ENCODE peak calls at places on chromosomes 4 and X, in ten cellular contexts. X is MM.1S, H is IMR-90, D is SK-N-SH, P is suprapubic skin, Z is breast epithelium, I is A549, Q is heart right ventricle, A is left ventricle myocardium inferior, G is cardiac muscle cell. S is an unnamed sample.

GRCh38 chr4:45663495-45664148 is 460.2 kb downstream of the GABRG1 start:
- DNase-seq in X (no peak), H (no peak), D (no peak), P (no peak), Z (no peak), I (no peak), Q (no peak), A (no peak), G (peak; percentile 5), S (no peak)

GRCh38 chr4:176742211-176742610 is 50.5 kb downstream of the VEGFC start:
- DNase-seq in X (no peak), H (no peak), D (no peak), P (no peak), Z (no peak), I (no peak), Q (no peak), A (no peak), G (no peak), S (no peak)

GRCh38 chr4:165449333-165449732 is 70.5 kb downstream of the CPE start:
- DNase-seq in X (no peak), H (no peak), D (no peak), P (no peak), Z (no peak), I (no peak), Q (no peak), A (no peak), G (no peak), S (no peak)

GRCh38 chrX:65587616-65588526 is 53.3 kb upstream of the LAS1L start:
- DNase-seq in X (no peak), H (peak; percentile 49), D (no peak), P (peak; percentile 82), Z (peak; percentile 72), I (peak; percentile 8), Q (peak; percentile 78), A (peak; percentile 80), G (no peak), S (no peak)

GRCh38 chrX:108224727-108225455 is 133.3 kb downstream of the ATG4A start:
- DNase-seq in X (peak; percentile 24), H (peak; percentile 31), D (peak; percentile 19), P (no peak), Z (no peak), I (peak; percentile 38), Q (no peak), A (no peak), G (peak; percentile 73), S (no peak)

GRCh38 chr4:152920768-152921167 is 15.4 kb upstream of the FHDC1 start:
- DNase-seq in X (no peak), H (peak; percentile 37), D (no peak), P (no peak), Z (no peak), I (peak; percentile 60), Q (no peak), A (no peak), G (no peak), S (no peak)

GRCh38 chrX:145817666-145818521 is at the start of gene SLITRK2:
- DNase-seq in X (no peak), H (no peak), D (no peak), P (no peak), Z (no peak), I (no peak), Q (no peak), A (no peak), G (peak; percentile 16), S (no peak)

GRCh38 chr4:78569291-78569821 is 17.8 kb downstream of the ANXA3 start:
- DNase-seq in X (no peak), H (peak; percentile 82), D (no peak), P (no peak), Z (no peak), I (peak; percentile 83), Q (no peak), A (no peak), G (no peak), S (no peak)

GRCh38 chr4:1002131-1002630 is 9.0 kb upstream of the SLC26A1 start:
- DNase-seq in X (no peak), H (no peak), D (no peak), P (no peak), Z (peak; percentile 44), I (no peak), Q (no peak), A (no peak), G (no peak), S (no peak)

GRCh38 chrX:38313190-38313589 is 14.1 kb downstream of the RPGR start:
- DNase-seq in X (no peak), H (peak; percentile 55), D (no peak), P (no peak), Z (no peak), I (no peak), Q (no peak), A (no peak), G (no peak), S (no peak)

GRCh38 chrX:27336466-27337091 is 126.6 kb downstream of the PPP4R3C start:
- DNase-seq in X (peak; percentile 50), H (peak; percentile 2), D (peak; percentile 37), P (no peak), Z (no peak), I (peak; percentile 23), Q (peak; percentile 4), A (no peak), G (peak; percentile 47), S (no peak)

GRCh38 chr4:95949136-95949765 is 109.4 kb downstream of the PDHA2 start:
- DNase-seq in X (no peak), H (no peak), D (no peak), P (no peak), Z (no peak), I (no peak), Q (no peak), A (no peak), G (no peak), S (no peak)

DNA sequence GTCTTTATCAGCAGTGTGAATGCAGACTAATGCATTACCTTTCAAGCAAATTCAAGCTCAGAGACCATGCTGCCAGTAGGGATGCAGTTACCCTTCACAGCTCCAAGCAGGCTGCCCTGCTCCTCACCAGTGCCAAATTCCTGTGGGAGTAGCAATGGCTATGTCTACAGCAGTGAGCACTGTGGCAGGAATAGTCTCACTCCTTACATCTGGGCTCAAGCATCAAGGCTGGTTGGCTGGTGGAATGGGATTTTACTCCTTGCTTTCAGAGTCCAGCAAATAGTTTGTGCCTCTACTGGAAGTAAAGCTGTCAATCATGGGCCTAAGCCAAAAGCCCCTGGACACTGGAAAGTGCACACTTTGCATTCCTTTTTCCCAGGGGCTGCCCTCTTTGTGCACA is 1030.8 kb downstream of the SH3BGRL start:
- DNase-seq in X (no peak), H (no peak), D (no peak), P (no peak), Z (no peak), I (no peak), Q (no peak), A (no peak), G (no peak), S (no peak)
- H3K9me3 ChIP-seq in X (no peaks in the 10 kb centered on the region), H (peaks cover 8% of the 10 kb centered on the region), D (no peaks in the 10 kb centered on the region), P (no peaks in the 10 kb centered on the region), Z (peaks cover 8% of the 10 kb centered on the region), I (no peaks in the 10 kb centered on the region), Q (no peaks in the 10 kb centered on the region), A (peaks cover 12% of the 10 kb centered on the region), G (no peaks in the 10 kb centered on the region), S (no peaks in the 10 kb centered on the region)

GRCh38 chr4:119038465-119038864 is 97.2 kb upstream of the MYOZ2 start:
- DNase-seq in X (no peak), H (peak; percentile 40), D (no peak), P (no peak), Z (no peak), I (no peak), Q (no peak), A (no peak), G (no peak), S (no peak)

GRCh38 chr4:119040711-119041185 is 94.9 kb upstream of the MYOZ2 start:
- DNase-seq in X (no peak), H (peak; percentile 93), D (no peak), P (no peak), Z (no peak), I (no peak), Q (no peak), A (no peak), G (no peak), S (no peak)

GRCh38 chr4:119040261-119040660 is 95.4 kb upstream of the MYOZ2 start:
- DNase-seq in X (no peak), H (no peak), D (no peak), P (no peak), Z (no peak), I (no peak), Q (no peak), A (no peak), G (no peak), S (no peak)

GRCh38 chr4:119039160-119039559 is 96.5 kb upstream of the MYOZ2 start:
- DNase-seq in X (no peak), H (no peak), D (no peak), P (no peak), Z (no peak), I (no peak), Q (no peak), A (no peak), G (no peak), S (no peak)

GRCh38 chr4:119039779-119040178 is 95.9 kb upstream of the MYOZ2 start:
- DNase-seq in X (no peak), H (no peak), D (no peak), P (no peak), Z (no peak), I (peak; percentile 29), Q (no peak), A (no peak), G (no peak), S (no peak)
- TF ChIP-seq CTCF in X (no peak), H (peak; percentile 25), D (peak; percentile 29), P (no peak), Z (no peak), I (no peak), Q (peak; percentile 30), A (peak; percentile 26), G (no peak), S (no peak)

DNA sequence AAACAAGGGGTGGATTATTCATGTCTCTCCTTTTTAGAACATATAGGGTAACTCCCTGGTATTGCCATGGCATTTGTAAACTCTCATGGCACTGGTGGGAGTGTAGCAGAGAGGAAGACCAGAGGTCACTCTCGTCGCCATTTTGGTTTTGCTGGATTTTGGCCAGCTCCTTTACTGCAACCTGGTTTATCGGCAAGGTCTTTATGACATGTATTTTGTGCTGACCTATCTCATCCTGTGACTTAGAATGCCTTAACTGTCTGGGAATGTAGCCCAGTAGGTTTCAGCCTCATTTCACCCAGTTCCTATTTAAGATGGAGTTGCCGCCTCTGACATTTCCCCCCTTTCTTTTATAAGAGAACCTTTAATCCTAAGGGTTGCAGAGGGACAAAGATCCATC is 45.8 kb downstream of the MGST2 start:
- DNase-seq in X (no peak), H (peak; percentile 54), D (no peak), P (no peak), Z (no peak), I (peak; percentile 40), Q (no peak), A (no peak), G (no peak), S (no peak)
- H3K27ac ChIP-seq in X (no peak overlapping the region), H (no peak overlapping the region), D (no peak overlapping the region), P (no peak overlapping the region), Z (no peak overlapping the region), I (peak overlapping the region; percentile 9), Q (peak overlapping the region; percentile 16), A (peak overlapping the region; percentile 5), G (peak overlapping the region; percentile 62), S (no peak overlapping the region)

DNA sequence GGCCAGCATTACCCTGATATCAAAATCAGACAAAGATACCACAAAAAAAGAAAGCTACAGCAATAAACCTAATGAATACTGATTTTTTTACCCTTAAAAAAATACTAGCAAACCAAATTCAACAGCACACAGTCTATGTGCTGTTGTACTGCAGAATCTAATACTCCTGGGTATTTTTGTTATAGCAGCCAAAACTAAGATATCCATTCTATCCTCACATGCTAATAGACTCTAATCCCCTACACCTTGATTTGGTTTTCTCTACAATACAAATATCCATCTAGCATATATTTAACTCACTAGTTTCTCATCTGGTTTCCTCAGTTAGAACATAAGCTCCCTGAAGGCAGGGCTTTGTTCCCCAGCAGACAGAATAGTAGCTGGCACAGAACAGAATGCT is 12.4 kb downstream of the CLOCK start:
- DNase-seq in X (no peak), H (no peak), D (no peak), P (no peak), Z (no peak), I (no peak), Q (no peak), A (no peak), G (no peak), S (no peak)
- H3K9me3 ChIP-seq in X (no peaks in the 10 kb centered on the region), H (peaks cover 4% of the 10 kb centered on the region), D (peaks cover 4% of the 10 kb centered on the region), P (peaks cover 10% of the 10 kb centered on the region), Z (peaks cover 4% of the 10 kb centered on the region), I (peaks cover 9% of the 10 kb centered on the region), Q (peaks cover 12% of the 10 kb centered on the region), A (peaks cover 33% of the 10 kb centered on the region), G (no peaks in the 10 kb centered on the region), S (no peaks in the 10 kb centered on the region)